ENCODE peak calls at places on chromosomes 3 and 15, in four cellular contexts. L, R, E and W are unnamed samples.

GRCh38 chr3:123667784-123668183 is 82.9 kb upstream of the HACD2 start:
- DNase-seq in L (no peak), E (peak; percentile 27), R (no peak), W (no peak)

GRCh38 chr3:23094890-23095462 is 108.2 kb upstream of the UBE2E2 start:
- DNase-seq in R (no peak), E (peak; percentile 75), L (peak; percentile 59), W (peak; percentile 78)

GRCh38 chr3:171600030-171600429 is 139.8 kb upstream of the TNIK start:
- DNase-seq in R (no peak), E (no peak), L (no peak), W (no peak)

GRCh38 chr3:122023335-122023734 is 1.3 kb upstream of the ILDR1 start:
- DNase-seq in E (no peak), R (no peak), L (no peak), W (no peak)

GRCh38 chr15:81314378-81314777 is 9.6 kb downstream of the STARD5 start:
- DNase-seq in R (no peak), E (no peak), L (no peak), W (no peak)

GRCh38 chr15:80093854-80094418 is 34.5 kb downstream of the ZFAND6 start:
- DNase-seq in L (no peak), E (peak; percentile 49), R (no peak), W (no peak)

GRCh38 chr15:50996641-50997040 is 88.2 kb downstream of the AP4E1 start:
- DNase-seq in R (no peak), E (peak; percentile 18), L (peak; percentile 57), W (peak; percentile 71)

GRCh38 chr3:152978152-152978551 is 143.2 kb downstream of the P2RY1 start:
- DNase-seq in R (no peak), E (no peak), L (no peak), W (no peak)

GRCh38 chr15:23073890-23074631 is 34.7 kb upstream of the TUBGCP5 start:
- DNase-seq in R (no peak), L (no peak), E (no peak), W (no peak)

GRCh38 chr3:17175187-17175839 is 290.6 kb downstream of the PLCL2 start:
- DNase-seq in L (peak; percentile 62), R (no peak), E (peak; percentile 89), W (peak; percentile 84)

GRCh38 chr15:94229591-94230365 is 1.6 kb upstream of the MCTP2 start:
- DNase-seq in R (peak; percentile 37), E (no peak), L (no peak), W (no peak)

GRCh38 chr3:159263750-159264561 is 462.1 kb downstream of the MFSD1 start:
- DNase-seq in R (no peak), L (peak; percentile 44), E (peak; percentile 69), W (peak; percentile 52)

GRCh38 chr3:40024526-40024925 is 215.1 kb downstream of the MYRIP start:
- DNase-seq in R (no peak), L (no peak), E (no peak), W (no peak)

GRCh38 chr15:69081310-69082004 is 67.0 kb downstream of the NOX5 start:
- DNase-seq in R (no peak), L (no peak), E (peak; percentile 90), W (peak; percentile 13)

GRCh38 chr15:37698679-37699078 is 235.8 kb upstream of the TMCO5A start:
- DNase-seq in E (peak; percentile 7), R (no peak), L (no peak), W (no peak)

GRCh38 chr15:58306591-58307312 is 125.0 kb upstream of the LIPC start:
- DNase-seq in E (peak; percentile 31), R (no peak), L (no peak), W (peak; percentile 14)

GRCh38 chr15:40506964-40507571 is 36.3 kb downstream of the CHST14 start:
- DNase-seq in L (peak; percentile 23), E (peak; percentile 70), R (no peak), W (peak; percentile 73)

GRCh38 chr3:177196473-177197040 is 725 bp downstream of the TBL1XR1 start:
- DNase-seq in E (peak; percentile 51), R (no peak), L (no peak), W (peak; percentile 58)

GRCh38 chr15:50487287-50487686 is 59.2 kb downstream of the USP50 start:
- DNase-seq in E (no peak), R (peak; percentile 7), L (no peak), W (no peak)

GRCh38 chr3:193848547-193848946 is 255.5 kb downstream of the OPA1 start:
- DNase-seq in R (no peak), E (no peak), L (no peak), W (no peak)

GRCh38 chr3:172040976-172041963 is 1.9 kb downstream of the FNDC3B start:
- DNase-seq in L (no peak), R (no peak), E (peak; percentile 68), W (peak; percentile 54)

GRCh38 chr3:71341721-71342120 is 241.8 kb downstream of the FOXP1 start:
- DNase-seq in E (peak; percentile 83), L (peak; percentile 70), R (no peak), W (peak; percentile 86)

GRCh38 chr3:58537412-58538301 is 667 bp upstream of the ACOX2 start:
- DNase-seq in L (no peak), E (peak; percentile 47), R (no peak), W (no peak)

GRCh38 chr3:96719921-96720320 is 94.5 kb upstream of the EPHA6 start:
- DNase-seq in R (no peak), E (no peak), L (no peak), W (no peak)

GRCh38 chr3:13879102-13879945 is 547 bp downstream of the WNT7A start:
- DNase-seq in R (no peak), E (no peak), L (no peak), W (no peak)

GRCh38 chr3:172512363-172512762 is 10.9 kb downstream of the TNFSF10 start:
- DNase-seq in E (peak; percentile 87), R (no peak), L (no peak), W (peak; percentile 27)

GRCh38 chr3:170321326-170322034 is 36.0 kb upstream of the SKIL start:
- DNase-seq in E (no peak), L (peak; percentile 41), R (no peak), W (peak; percentile 31)

DNA sequence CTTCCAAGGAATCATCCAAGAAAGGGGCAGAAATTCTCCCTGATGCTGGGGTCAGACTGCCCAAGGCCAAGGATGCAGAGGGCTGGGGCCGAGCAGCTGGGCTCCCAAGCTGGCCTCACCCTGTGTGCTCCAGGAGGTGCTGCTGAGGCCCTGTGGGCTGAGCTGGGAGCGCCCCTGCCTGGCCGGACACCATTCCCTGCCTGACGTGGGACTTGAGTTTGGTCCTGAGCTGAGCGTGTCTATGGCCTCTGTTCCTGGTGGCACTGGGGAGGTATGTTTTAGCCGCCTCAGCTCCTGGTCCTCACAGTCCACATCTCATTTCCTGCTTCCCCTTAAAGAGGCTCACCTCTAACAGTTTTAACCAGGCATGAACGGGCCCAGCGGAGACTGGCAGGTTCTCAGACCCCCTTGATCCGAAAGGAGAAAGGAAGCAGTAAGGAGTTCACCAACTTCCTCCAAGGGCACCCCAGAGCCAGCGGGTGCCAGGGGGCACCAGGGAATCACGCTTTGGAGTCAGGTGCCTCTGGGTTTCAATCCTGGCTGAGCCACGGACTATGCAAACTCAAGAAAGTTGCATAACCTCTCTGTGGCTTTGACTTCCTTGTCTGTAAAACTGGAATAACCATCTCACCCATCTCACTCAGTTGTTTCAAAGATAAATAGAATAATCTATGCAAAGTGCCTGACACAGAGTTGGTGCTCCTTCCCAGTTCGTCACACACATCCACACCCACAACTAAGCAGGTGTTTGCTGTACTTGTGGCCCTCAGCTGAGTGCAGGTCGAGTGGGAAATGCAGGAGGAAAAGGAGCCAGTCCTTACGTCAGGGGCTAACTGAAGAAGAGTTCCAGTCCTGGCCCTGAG is 48.6 kb downstream of the SLC12A8 start:
- DNase-seq in L (no peak), R (no peak), E (no peak), W (no peak)
- TF ChIP-seq CTCF in L (peak; percentile 34), R (peak; percentile 18), E (peak; percentile 28), W (peak; percentile 47)

GRCh38 chr15:63086967-63087366 is 34.7 kb upstream of the LACTB start:
- DNase-seq in L (no peak), R (no peak), E (no peak), W (no peak)
- H3K4me3 ChIP-seq in L (no peak overlapping the region), R (no peak overlapping the region), E (no peak overlapping the region), W (no peak overlapping the region)

GRCh38 chr15:73695773-73696640 is 11.8 kb downstream of the CD276 start:
- DNase-seq in R (no peak), L (no peak), E (no peak), W (no peak)
- TF ChIP-seq CTCF in R (no peak), L (no peak), E (no peak), W (no peak)

GRCh38 chr3:138687236-138687635 is 78.7 kb downstream of the FAIM start:
- DNase-seq in L (no peak), E (peak; percentile 41), R (no peak), W (no peak)
- H3K4me3 ChIP-seq in L (no peak overlapping the region), E (no peak overlapping the region), R (no peak overlapping the region), W (no peak overlapping the region)